ENCODE peak calls at places on chromosomes 1 and 21, in seven cellular contexts. G is AG10803, O is kidney epithelial cell, E is heart left ventricle, N is colonic mucosa, K is SK-N-SH, V is hepatocyte. X is an unnamed sample.

GRCh38 chr1:239184581-239185244 is 201.7 kb upstream of the CHRM3 start:
- DNase-seq in O (no peak), V (no peak), N (no peak), G (no peak), K (no peak), E (no peak), X (no peak)

GRCh38 chr1:160104520-160104885 is 6.1 kb upstream of the IGSF8 start:
- DNase-seq in V (no peak), G (no peak), K (no peak), O (no peak), E (no peak), N (no peak), X (no peak)

GRCh38 chr1:110634455-110635281 is 28.5 kb upstream of the KCNA2 start:
- DNase-seq in N (peak), E (peak), O (no peak), V (peak), G (peak), K (no peak), X (peak)

GRCh38 chr1:110726755-110727154 is 52.0 kb upstream of the KCNA3 start:
- DNase-seq in E (no peak), K (no peak), G (no peak), V (no peak), N (no peak), O (no peak), X (no peak)

GRCh38 chr21:14982336-14982735 is 82.5 kb downstream of the NRIP1 start:
- DNase-seq in E (no peak), G (no peak), N (no peak), O (no peak), K (no peak), V (no peak), X (no peak)

GRCh38 chr1:58592521-58593134 is 15.6 kb upstream of the TACSTD2 start:
- DNase-seq in V (peak), G (peak), K (no peak), O (peak), E (peak), N (no peak), X (peak)

GRCh38 chr1:205187420-205187819 is 24.1 kb downstream of the DSTYK start:
- DNase-seq in E (no peak), O (no peak), K (no peak), V (no peak), N (no peak), G (no peak), X (no peak)

GRCh38 chr1:198435044-198435443 is 105.4 kb downstream of the ATP6V1G3 start:
- DNase-seq in K (no peak), O (no peak), N (no peak), V (no peak), G (no peak), E (no peak), X (no peak)

GRCh38 chr21:46188226-46189212 is 4.3 kb upstream of the SPATC1L start:
- DNase-seq in O (peak), N (peak), E (peak), V (peak), K (peak), G (peak), X (peak)

GRCh38 chr1:194358208-194358581 is 1171.8 kb upstream of the B3GALT2 start:
- DNase-seq in K (no peak), N (no peak), O (no peak), G (no peak), E (no peak), V (no peak), X (no peak)

GRCh38 chr1:16367258-16367967 is 371 bp downstream of the SZRD1 start:
- DNase-seq in N (peak), O (peak), V (peak), K (peak), E (peak), G (peak), X (peak)

GRCh38 chr1:51569284-51570062 is 47.4 kb upstream of the OSBPL9 start:
- DNase-seq in G (peak), V (peak), N (peak), O (peak), K (no peak), E (no peak), X (peak)

GRCh38 chr1:20964540-20965484 is 177.7 kb upstream of the HP1BP3 start:
- DNase-seq in O (no peak), K (no peak), E (no peak), N (peak), V (peak), G (no peak), X (no peak)

GRCh38 chr1:15323351-15323988 is 76.4 kb downstream of the FHAD1 start:
- DNase-seq in N (peak), G (peak), K (peak), E (peak), V (peak), O (no peak), X (peak)

GRCh38 chr1:183996036-183996376 is 41.5 kb downstream of the COLGALT2 start:
- DNase-seq in V (peak), K (no peak), N (no peak), G (no peak), E (no peak), O (no peak), X (no peak)

GRCh38 chr1:227037121-227037520 is 97.0 kb downstream of the COQ8A start:
- DNase-seq in K (no peak), N (no peak), V (no peak), E (no peak), G (no peak), O (no peak), X (no peak)

GRCh38 chr1:10507111-10507879 is 32.5 kb downstream of the PEX14 start:
- DNase-seq in O (peak), K (peak), E (peak), N (peak), V (peak), G (peak), X (peak)

GRCh38 chr21:15809818-15810217 is 80.0 kb downstream of the USP25 start:
- DNase-seq in K (no peak), E (no peak), O (no peak), V (no peak), G (no peak), N (no peak), X (peak)

GRCh38 chr1:68516066-68516465 is 19.2 kb upstream of the DEPDC1 start:
- DNase-seq in G (no peak), V (no peak), E (no peak), N (no peak), O (no peak), K (no peak), X (peak)

GRCh38 chr1:215845224-215845902 is 278.3 kb downstream of the KCTD3 start:
- DNase-seq in O (peak), V (peak), N (no peak), E (no peak), K (no peak), G (peak), X (peak)

GRCh38 chr1:179812501-179813292 is 64.9 kb downstream of the TOR1AIP2 start:
- DNase-seq in G (no peak), N (no peak), E (no peak), O (no peak), V (no peak), K (no peak), X (peak)

GRCh38 chr1:90835661-90836344 is 118.7 kb upstream of the BARHL2 start:
- DNase-seq in N (no peak), G (no peak), K (no peak), O (no peak), V (no peak), E (no peak), X (no peak)

GRCh38 chr1:232533328-232533727 is 96.6 kb downstream of the SIPA1L2 start:
- DNase-seq in K (no peak), G (no peak), N (no peak), E (no peak), V (no peak), O (no peak), X (no peak)

GRCh38 chr1:6275826-6276764 is 15.2 kb upstream of the GPR153 start:
- DNase-seq in V (peak), E (peak), K (no peak), N (peak), O (no peak), G (peak), X (peak)

GRCh38 chr1:15826810-15827507 is 19.5 kb upstream of the UQCRHL start:
- DNase-seq in V (no peak), G (no peak), E (no peak), N (no peak), O (no peak), K (no peak), X (no peak)

GRCh38 chr1:2433196-2433595 is 20.8 kb upstream of the PEX10 start:
- DNase-seq in N (no peak), V (no peak), O (no peak), K (no peak), E (no peak), G (no peak), X (no peak)

GRCh38 chr1:43592974-43593683 is 56.8 kb upstream of the KDM4A start:
- DNase-seq in N (no peak), E (no peak), G (no peak), K (no peak), O (no peak), V (no peak), X (no peak)

GRCh38 chr1:43592051-43592665 is 57.8 kb upstream of the KDM4A start:
- DNase-seq in O (no peak), N (no peak), G (no peak), K (no peak), V (no peak), E (no peak), X (no peak)

GRCh38 chr1:43588592-43588991 is 57.9 kb downstream of the PTPRF start:
- DNase-seq in E (no peak), K (no peak), V (no peak), N (no peak), O (no peak), G (no peak), X (no peak)

GRCh38 chr1:43591181-43591580 is 58.8 kb upstream of the KDM4A start:
- DNase-seq in V (no peak), E (no peak), G (no peak), N (no peak), O (no peak), K (no peak), X (no peak)

DNA sequence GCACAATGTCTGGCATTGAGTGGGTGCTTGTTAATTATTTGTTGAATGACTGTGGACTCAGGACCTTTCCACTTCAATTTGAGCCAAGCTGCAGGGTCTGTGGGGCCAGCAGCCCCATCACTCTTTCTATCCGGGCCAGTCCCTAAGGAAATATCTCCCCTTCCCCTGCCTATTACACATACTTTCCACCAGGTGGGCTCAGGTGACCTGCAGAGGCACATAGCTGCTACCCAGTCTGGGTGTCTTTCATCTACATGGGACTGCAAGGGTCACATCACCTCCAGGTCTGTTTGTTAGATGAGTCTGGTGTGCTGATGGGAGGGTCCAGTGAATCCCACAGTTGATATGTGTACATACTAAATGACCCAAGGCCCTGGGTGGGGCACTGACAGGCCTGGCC is 59.6 kb upstream of the KDM4A start:
- DNase-seq in E (no peak), V (peak), K (peak), N (no peak), G (no peak), O (no peak), X (no peak)
- TF ChIP-seq CTCF in E (no peak), V (peak), K (peak), N (no peak), G (no peak), O (peak), X (peak)

DNA sequence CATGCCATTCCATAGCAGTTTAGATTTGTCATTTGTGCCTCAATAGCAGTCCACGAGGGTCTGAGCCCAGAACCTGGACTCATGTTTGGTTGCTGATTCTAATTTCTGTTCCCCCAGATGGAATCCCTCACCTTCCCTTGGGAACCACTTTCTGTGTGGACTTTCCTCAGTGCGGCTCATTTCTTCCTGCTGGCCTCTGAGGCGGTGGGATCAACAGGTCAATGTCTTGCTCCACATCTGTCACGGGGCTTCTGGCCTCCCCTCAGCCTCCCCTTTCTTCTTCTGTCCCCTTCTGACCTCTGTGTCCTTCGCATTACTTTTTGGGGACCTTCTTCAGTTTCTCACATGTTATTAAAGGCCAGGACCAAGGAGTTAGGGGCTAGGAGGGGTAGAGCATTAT is 49.3 kb upstream of the PRELP start:
- DNase-seq in G (no peak), O (no peak), E (no peak), V (no peak), N (no peak), K (no peak), X (no peak)
- H3K4me3 ChIP-seq in G (no peak), O (no peak), E (no peak), V (no peak), N (no peak), K (no peak), X (no peak)

DNA sequence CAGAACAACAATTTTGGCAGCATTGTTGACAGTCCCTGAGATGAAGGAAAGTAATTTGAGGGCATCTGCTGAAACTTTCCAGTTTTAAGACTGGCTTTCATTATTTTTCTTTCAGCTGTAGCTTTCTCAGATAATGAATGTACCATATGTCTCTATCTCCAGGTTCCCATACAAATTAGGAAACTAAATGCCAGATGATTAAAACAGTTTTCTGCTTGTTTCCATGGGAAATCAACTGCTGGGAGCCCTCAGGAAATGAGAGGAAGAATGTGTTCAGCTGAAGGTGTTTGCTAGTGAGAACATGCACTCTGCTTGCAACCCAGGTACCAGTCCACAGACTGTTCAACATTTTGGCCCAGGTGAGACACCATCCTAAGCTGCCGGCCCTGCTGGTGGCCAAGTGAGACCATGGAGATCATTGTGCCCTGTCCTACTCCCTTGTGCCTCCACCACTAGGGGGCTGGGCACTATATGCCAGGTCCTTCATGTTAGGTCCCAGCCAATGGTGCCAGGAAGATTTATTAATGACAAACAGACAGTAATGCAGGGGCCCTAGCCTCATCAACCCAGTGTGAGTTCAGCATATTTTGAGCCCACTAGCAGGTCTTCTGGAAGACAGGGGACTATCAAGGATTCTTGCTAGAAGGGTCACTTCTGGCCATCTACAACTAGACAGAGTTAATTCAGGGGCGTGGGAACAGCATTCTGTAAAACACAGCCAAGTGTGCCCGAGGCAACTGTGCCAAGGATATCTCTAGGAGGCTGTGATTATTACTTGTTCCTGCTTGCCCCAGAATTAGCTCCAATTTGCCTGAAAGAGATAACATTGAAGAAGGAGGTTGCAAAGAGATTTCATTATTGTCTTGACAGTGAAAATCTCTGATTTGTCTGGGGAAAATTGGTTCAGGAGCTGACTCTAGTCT is 17.0 kb upstream of the LRRC8C start:
- DNase-seq in E (no peak), O (no peak), K (peak), V (no peak), N (no peak), G (no peak), X (no peak)
- TF ChIP-seq CTCF in E (peak), O (peak), K (peak), V (no peak), N (peak), G (peak), X (peak)

GRCh38 chr1:210402560-210402959 is 73.9 kb downstream of the HHAT start:
- DNase-seq in O (no peak), E (no peak), G (no peak), K (no peak), N (no peak), V (no peak), X (no peak)

GRCh38 chr1:210407887-210408252 is 79.2 kb downstream of the HHAT start:
- DNase-seq in N (no peak), V (no peak), E (no peak), G (no peak), O (no peak), K (no peak), X (no peak)

GRCh38 chr1:210405316-210405715 is 76.6 kb downstream of the HHAT start:
- DNase-seq in V (no peak), G (no peak), N (no peak), E (no peak), O (no peak), K (no peak), X (no peak)

GRCh38 chr1:210412240-210412639 is 83.5 kb downstream of the HHAT start:
- DNase-seq in V (no peak), O (no peak), N (no peak), E (no peak), K (no peak), G (peak), X (no peak)

DNA sequence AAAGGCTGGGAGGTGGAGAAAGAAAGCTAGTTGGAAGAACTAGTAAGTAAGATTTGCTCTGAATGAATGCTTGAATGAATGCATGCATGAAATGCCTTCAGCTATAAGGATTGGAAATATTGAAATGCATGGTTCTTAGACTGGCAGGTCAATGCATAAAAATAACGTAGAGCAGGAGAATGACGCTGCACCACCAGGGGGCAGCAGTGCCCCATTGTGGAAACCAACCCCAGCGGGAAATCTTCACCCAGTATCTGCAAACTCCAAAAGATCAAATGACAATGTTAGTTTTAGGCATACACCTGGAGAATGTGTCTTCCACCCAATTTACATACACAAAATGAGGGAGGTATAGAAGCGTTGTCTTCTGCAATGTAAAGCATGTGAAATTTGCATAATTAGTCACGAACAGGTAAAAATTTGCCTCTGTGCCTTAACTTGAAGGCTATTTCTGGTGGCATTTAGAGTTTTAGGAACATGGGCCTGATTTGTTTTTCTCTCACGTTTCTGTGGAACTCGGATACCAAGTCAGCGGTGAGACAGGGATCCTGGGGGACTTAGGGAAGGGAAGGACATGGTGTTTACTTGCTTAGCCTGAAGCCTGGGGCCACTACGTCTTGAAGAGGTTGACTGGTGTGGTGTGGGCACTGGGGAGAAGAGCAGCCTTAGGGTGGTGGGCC is 78.6 kb downstream of the HHAT start:
- DNase-seq in O (no peak), G (peak), N (peak), E (peak), K (peak), V (peak), X (peak)
- H3K4me3 ChIP-seq in O (no peak), G (no peak), N (no peak), E (no peak), K (no peak), V (no peak), X (no peak)

GRCh38 chr1:65504263-65504662 is 83.8 kb downstream of the LEPR start:
- DNase-seq in V (no peak), G (no peak), K (no peak), O (no peak), E (no peak), N (no peak), X (no peak)

GRCh38 chr1:65508051-65508450 is 87.6 kb downstream of the LEPR start:
- DNase-seq in K (no peak), V (no peak), O (no peak), N (no peak), E (no peak), G (peak), X (no peak)

GRCh38 chr1:65503427-65503826 is 83.0 kb downstream of the LEPR start:
- DNase-seq in E (no peak), V (no peak), K (no peak), N (no peak), O (no peak), G (no peak), X (no peak)

GRCh38 chr1:65509912-65510680 is 89.6 kb downstream of the LEPR start:
- DNase-seq in N (no peak), V (no peak), O (no peak), E (no peak), K (no peak), G (peak), X (peak)

GRCh38 chr1:65505547-65506325 is 85.3 kb downstream of the LEPR start:
- DNase-seq in N (no peak), G (peak), K (no peak), O (no peak), V (no peak), E (no peak), X (peak)
- TF ChIP-seq CTCF in N (no peak), G (no peak), K (no peak), O (no peak), V (no peak), E (no peak), X (no peak)

GRCh38 chr1:41660570-41661427 is 176.3 kb upstream of the EDN2 start:
- DNase-seq in G (no peak), V (no peak), E (no peak), K (no peak), N (no peak), O (no peak), X (no peak)
- H3K4me3 ChIP-seq in G (peak), V (no peak), E (peak), K (peak), N (peak), O (peak), X (peak)

GRCh38 chr1:56510642-56511021 is 68.7 kb downstream of the PLPP3 start:
- DNase-seq in N (no peak), G (no peak), E (no peak), K (no peak), V (no peak), O (no peak), X (no peak)

GRCh38 chr1:56509713-56510641 is 69.4 kb downstream of the PLPP3 start:
- DNase-seq in N (no peak), K (no peak), V (peak), E (peak), O (no peak), G (no peak), X (no peak)

GRCh38 chr1:56515898-56516538 is 63.3 kb downstream of the PLPP3 start:
- DNase-seq in O (no peak), K (no peak), E (no peak), N (no peak), G (no peak), V (no peak), X (no peak)

GRCh38 chr1:56511323-56511722 is 68.0 kb downstream of the PLPP3 start:
- DNase-seq in V (no peak), E (no peak), K (no peak), G (no peak), N (no peak), O (no peak), X (no peak)

GRCh38 chr1:56513095-56513494 is 66.3 kb downstream of the PLPP3 start:
- DNase-seq in O (no peak), E (peak), V (no peak), K (no peak), G (no peak), N (no peak), X (peak)
- TF ChIP-seq CTCF in O (no peak), E (peak), V (no peak), K (no peak), G (no peak), N (no peak), X (no peak)

GRCh38 chr1:163875214-163875926 is 553.6 kb downstream of the NUF2 start:
- DNase-seq in V (peak), E (peak), O (no peak), K (no peak), N (peak), G (peak), X (peak)
- H3K4me3 ChIP-seq in V (no peak), E (no peak), O (no peak), K (no peak), N (no peak), G (peak), X (no peak)